ENCODE peak calls at places on chromosomes 3 and 15, in nine cellular contexts. One of them, this sample, is unnamed.

GRCh38 chr15:52281085-52282035 is 14.2 kb downstream of the MYO5C start:
- DNase-seq in left ventricle myocardium inferior: peak
- DNase-seq in A673: no peak
- DNase-seq in Peyer's patch: no peak
- DNase-seq in lower lobe of right lung: peak
- DNase-seq in H1: no peak
- DNase-seq in CD8-positive, alpha-beta T cell: no peak
- DNase-seq in IMR-90: no peak
- DNase-seq in choroid plexus epithelial cell: no peak
- DNase-seq in this sample: no peak

GRCh38 chr3:53234130-53234840 is 21.5 kb downstream of the TKT start:
- DNase-seq in H1: no peak
- DNase-seq in lower lobe of right lung: peak
- DNase-seq in left ventricle myocardium inferior: no peak
- DNase-seq in choroid plexus epithelial cell: no peak
- DNase-seq in CD8-positive, alpha-beta T cell: no peak
- DNase-seq in Peyer's patch: no peak
- DNase-seq in A673: no peak
- DNase-seq in IMR-90: no peak
- DNase-seq in this sample: no peak

GRCh38 chr3:161142486-161142885 is 37.3 kb upstream of the B3GALNT1 start:
- DNase-seq in lower lobe of right lung: no peak
- DNase-seq in CD8-positive, alpha-beta T cell: no peak
- DNase-seq in A673: no peak
- DNase-seq in Peyer's patch: no peak
- DNase-seq in H1: no peak
- DNase-seq in left ventricle myocardium inferior: no peak
- DNase-seq in IMR-90: no peak
- DNase-seq in choroid plexus epithelial cell: peak
- DNase-seq in this sample: no peak

GRCh38 chr3:176946169-176946568 is 251.1 kb downstream of the TBL1XR1 start:
- DNase-seq in IMR-90: no peak
- DNase-seq in H1: no peak
- DNase-seq in lower lobe of right lung: no peak
- DNase-seq in choroid plexus epithelial cell: no peak
- DNase-seq in left ventricle myocardium inferior: no peak
- DNase-seq in CD8-positive, alpha-beta T cell: no peak
- DNase-seq in Peyer's patch: no peak
- DNase-seq in A673: no peak
- DNase-seq in this sample: no peak

GRCh38 chr15:58527573-58528196 is 95.9 kb downstream of the LIPC start:
- DNase-seq in A673: no peak
- DNase-seq in CD8-positive, alpha-beta T cell: no peak
- DNase-seq in choroid plexus epithelial cell: no peak
- DNase-seq in IMR-90: no peak
- DNase-seq in Peyer's patch: no peak
- DNase-seq in lower lobe of right lung: no peak
- DNase-seq in H1: no peak
- DNase-seq in left ventricle myocardium inferior: no peak
- DNase-seq in this sample: no peak

GRCh38 chr3:40924559-40925058 is 274.7 kb upstream of the CTNNB1 start:
- DNase-seq in CD8-positive, alpha-beta T cell: no peak
- DNase-seq in H1: no peak
- DNase-seq in A673: no peak
- DNase-seq in IMR-90: no peak
- DNase-seq in choroid plexus epithelial cell: no peak
- DNase-seq in Peyer's patch: no peak
- DNase-seq in left ventricle myocardium inferior: no peak
- DNase-seq in lower lobe of right lung: no peak
- DNase-seq in this sample: no peak

GRCh38 chr3:6113338-6113737 is 747.6 kb upstream of the GRM7 start:
- DNase-seq in Peyer's patch: no peak
- DNase-seq in left ventricle myocardium inferior: no peak
- DNase-seq in lower lobe of right lung: no peak
- DNase-seq in CD8-positive, alpha-beta T cell: no peak
- DNase-seq in H1: no peak
- DNase-seq in A673: no peak
- DNase-seq in choroid plexus epithelial cell: no peak
- DNase-seq in IMR-90: no peak
- DNase-seq in this sample: no peak

GRCh38 chr15:29570931-29571727 is 251.1 kb downstream of the TJP1 start:
- DNase-seq in A673: peak
- DNase-seq in IMR-90: no peak
- DNase-seq in choroid plexus epithelial cell: peak
- DNase-seq in H1: peak
- DNase-seq in left ventricle myocardium inferior: no peak
- DNase-seq in CD8-positive, alpha-beta T cell: no peak
- DNase-seq in lower lobe of right lung: no peak
- DNase-seq in Peyer's patch: no peak
- DNase-seq in this sample: no peak

GRCh38 chr15:89781055-89781454 is 4.9 kb downstream of the MESP2 start:
- DNase-seq in left ventricle myocardium inferior: no peak
- DNase-seq in choroid plexus epithelial cell: no peak
- DNase-seq in lower lobe of right lung: no peak
- DNase-seq in A673: no peak
- DNase-seq in H1: no peak
- DNase-seq in IMR-90: no peak
- DNase-seq in CD8-positive, alpha-beta T cell: no peak
- DNase-seq in Peyer's patch: no peak
- DNase-seq in this sample: no peak

GRCh38 chr3:13853978-13854296 is 25.9 kb downstream of the WNT7A start:
- DNase-seq in A673: no peak
- DNase-seq in IMR-90: no peak
- DNase-seq in CD8-positive, alpha-beta T cell: no peak
- DNase-seq in left ventricle myocardium inferior: no peak
- DNase-seq in Peyer's patch: no peak
- DNase-seq in lower lobe of right lung: no peak
- DNase-seq in H1: no peak
- DNase-seq in choroid plexus epithelial cell: no peak
- DNase-seq in this sample: no peak

GRCh38 chr3:64518950-64519349 is 168.8 kb downstream of the ADAMTS9 start:
- DNase-seq in IMR-90: peak
- DNase-seq in left ventricle myocardium inferior: no peak
- DNase-seq in Peyer's patch: no peak
- DNase-seq in H1: no peak
- DNase-seq in CD8-positive, alpha-beta T cell: no peak
- DNase-seq in lower lobe of right lung: no peak
- DNase-seq in A673: no peak
- DNase-seq in choroid plexus epithelial cell: peak
- DNase-seq in this sample: no peak

GRCh38 chr15:45116006-45116481 is 1.9 kb downstream of the DUOXA2 start:
- DNase-seq in CD8-positive, alpha-beta T cell: no peak
- DNase-seq in IMR-90: no peak
- DNase-seq in Peyer's patch: no peak
- DNase-seq in choroid plexus epithelial cell: no peak
- DNase-seq in lower lobe of right lung: no peak
- DNase-seq in A673: no peak
- DNase-seq in left ventricle myocardium inferior: no peak
- DNase-seq in H1: no peak
- DNase-seq in this sample: no peak

GRCh38 chr3:191434036-191434435 is 26.9 kb upstream of the PYDC2 start:
- DNase-seq in IMR-90: no peak
- DNase-seq in CD8-positive, alpha-beta T cell: no peak
- DNase-seq in H1: no peak
- DNase-seq in lower lobe of right lung: no peak
- DNase-seq in left ventricle myocardium inferior: no peak
- DNase-seq in A673: no peak
- DNase-seq in Peyer's patch: no peak
- DNase-seq in choroid plexus epithelial cell: no peak
- DNase-seq in this sample: no peak

GRCh38 chr15:90103669-90104329 is 1.5 kb upstream of the IDH2 start:
- DNase-seq in Peyer's patch: no peak
- DNase-seq in left ventricle myocardium inferior: no peak
- DNase-seq in A673: no peak
- DNase-seq in IMR-90: no peak
- DNase-seq in CD8-positive, alpha-beta T cell: no peak
- DNase-seq in lower lobe of right lung: no peak
- DNase-seq in H1: no peak
- DNase-seq in choroid plexus epithelial cell: no peak
- DNase-seq in this sample: no peak

GRCh38 chr15:49468440-49468839 is 45.4 kb downstream of the FGF7 start:
- DNase-seq in CD8-positive, alpha-beta T cell: no peak
- DNase-seq in left ventricle myocardium inferior: no peak
- DNase-seq in lower lobe of right lung: no peak
- DNase-seq in A673: no peak
- DNase-seq in IMR-90: peak
- DNase-seq in H1: no peak
- DNase-seq in choroid plexus epithelial cell: peak
- DNase-seq in Peyer's patch: no peak
- DNase-seq in this sample: no peak

GRCh38 chr3:173732237-173732636 is 334.7 kb downstream of the NLGN1 start:
- DNase-seq in choroid plexus epithelial cell: no peak
- DNase-seq in H1: no peak
- DNase-seq in A673: no peak
- DNase-seq in Peyer's patch: no peak
- DNase-seq in lower lobe of right lung: no peak
- DNase-seq in IMR-90: peak
- DNase-seq in CD8-positive, alpha-beta T cell: no peak
- DNase-seq in left ventricle myocardium inferior: no peak
- DNase-seq in this sample: no peak

DNA sequence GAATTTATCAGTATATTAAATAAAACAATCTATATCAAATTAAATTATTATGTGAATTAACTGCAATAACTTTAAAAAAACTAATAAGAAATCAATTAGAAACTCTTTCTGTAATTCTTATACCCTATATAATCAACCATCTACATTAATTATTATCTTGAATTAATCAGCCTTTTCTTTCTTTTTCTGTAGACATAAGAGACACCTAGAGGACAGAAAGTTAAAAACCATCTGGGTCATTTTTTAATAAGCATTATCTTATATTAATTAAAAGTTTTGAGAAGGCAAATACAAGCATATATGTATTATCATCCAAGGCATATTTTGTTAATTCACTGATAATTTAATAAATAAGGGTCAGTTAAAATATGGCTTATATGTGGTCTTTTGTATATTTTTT is 24.2 kb upstream of the SLC25A26 start:
- DNase-seq in left ventricle myocardium inferior: no peak
- DNase-seq in IMR-90: peak
- DNase-seq in A673: no peak
- DNase-seq in choroid plexus epithelial cell: no peak
- DNase-seq in Peyer's patch: no peak
- DNase-seq in H1: no peak
- DNase-seq in CD8-positive, alpha-beta T cell: no peak
- DNase-seq in lower lobe of right lung: no peak
- DNase-seq in this sample: no peak
- TF ChIP-seq CTCF in left ventricle myocardium inferior: peak
- TF ChIP-seq CTCF in IMR-90: peak
- TF ChIP-seq CTCF in A673: peak
- TF ChIP-seq CTCF in choroid plexus epithelial cell: peak
- TF ChIP-seq CTCF in Peyer's patch: no peak
- TF ChIP-seq CTCF in H1: no peak
- TF ChIP-seq CTCF in CD8-positive, alpha-beta T cell: no peak
- TF ChIP-seq CTCF in lower lobe of right lung: peak
- TF ChIP-seq CTCF in this sample: no peak

DNA sequence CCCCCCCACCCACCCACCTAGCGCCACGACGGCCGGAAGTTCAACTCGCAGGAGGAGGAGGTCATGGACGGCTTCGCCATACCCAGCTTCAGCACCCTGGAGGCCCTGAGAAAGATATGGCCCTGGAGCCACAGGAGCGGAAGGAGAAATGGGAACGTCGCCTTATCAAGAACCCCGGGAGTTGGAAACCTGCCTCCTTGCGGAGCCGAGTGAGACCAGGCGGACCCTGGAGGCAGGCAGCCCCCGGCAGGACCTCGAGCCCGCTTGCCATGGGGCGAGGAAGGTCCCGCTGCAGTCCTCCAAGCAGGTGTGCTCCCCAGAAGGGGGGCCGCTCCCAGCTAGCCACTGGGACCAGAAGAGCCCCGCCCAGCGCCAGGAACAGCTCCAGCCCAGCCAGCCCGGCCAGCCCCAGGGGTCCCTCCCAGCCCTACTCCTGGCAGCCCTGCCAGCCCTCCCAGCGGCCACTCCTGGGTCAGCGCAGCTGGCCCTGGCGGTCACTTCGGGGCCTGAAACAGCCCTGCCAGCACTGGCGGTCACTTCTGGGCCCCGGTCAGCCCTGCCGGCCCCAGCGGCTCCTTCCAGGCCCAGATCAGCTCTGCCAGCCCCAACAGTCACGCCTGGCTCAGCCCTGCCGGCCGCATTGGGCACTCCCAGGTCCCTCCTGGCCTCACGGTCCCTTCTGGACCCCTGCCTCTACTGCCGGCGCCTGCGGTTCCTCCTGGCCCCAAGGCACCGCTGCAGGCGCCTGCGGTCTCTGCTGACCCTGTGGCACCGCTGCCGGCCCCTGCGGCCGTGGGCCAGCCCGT is 10.3 kb upstream of the ROPN1B start:
- DNase-seq in A673: peak
- DNase-seq in H1: peak
- DNase-seq in lower lobe of right lung: peak
- DNase-seq in IMR-90: no peak
- DNase-seq in Peyer's patch: no peak
- DNase-seq in choroid plexus epithelial cell: no peak
- DNase-seq in left ventricle myocardium inferior: no peak
- DNase-seq in CD8-positive, alpha-beta T cell: no peak
- DNase-seq in this sample: no peak
- TF ChIP-seq CTCF in A673: no peak
- TF ChIP-seq CTCF in H1: no peak
- TF ChIP-seq CTCF in lower lobe of right lung: no peak
- TF ChIP-seq CTCF in IMR-90: no peak
- TF ChIP-seq CTCF in Peyer's patch: no peak
- TF ChIP-seq CTCF in choroid plexus epithelial cell: no peak
- TF ChIP-seq CTCF in left ventricle myocardium inferior: no peak
- TF ChIP-seq CTCF in CD8-positive, alpha-beta T cell: no peak
- TF ChIP-seq CTCF in this sample: no peak

GRCh38 chr15:63531586-63531985 is 27.2 kb downstream of the USP3 start:
- DNase-seq in Peyer's patch: no peak
- DNase-seq in CD8-positive, alpha-beta T cell: no peak
- DNase-seq in choroid plexus epithelial cell: no peak
- DNase-seq in left ventricle myocardium inferior: no peak
- DNase-seq in IMR-90: no peak
- DNase-seq in A673: peak
- DNase-seq in lower lobe of right lung: no peak
- DNase-seq in H1: no peak
- DNase-seq in this sample: no peak
- TF ChIP-seq CTCF in Peyer's patch: no peak
- TF ChIP-seq CTCF in CD8-positive, alpha-beta T cell: no peak
- TF ChIP-seq CTCF in choroid plexus epithelial cell: peak
- TF ChIP-seq CTCF in left ventricle myocardium inferior: peak
- TF ChIP-seq CTCF in IMR-90: no peak
- TF ChIP-seq CTCF in A673: peak
- TF ChIP-seq CTCF in lower lobe of right lung: no peak
- TF ChIP-seq CTCF in H1: peak
- TF ChIP-seq CTCF in this sample: no peak

DNA sequence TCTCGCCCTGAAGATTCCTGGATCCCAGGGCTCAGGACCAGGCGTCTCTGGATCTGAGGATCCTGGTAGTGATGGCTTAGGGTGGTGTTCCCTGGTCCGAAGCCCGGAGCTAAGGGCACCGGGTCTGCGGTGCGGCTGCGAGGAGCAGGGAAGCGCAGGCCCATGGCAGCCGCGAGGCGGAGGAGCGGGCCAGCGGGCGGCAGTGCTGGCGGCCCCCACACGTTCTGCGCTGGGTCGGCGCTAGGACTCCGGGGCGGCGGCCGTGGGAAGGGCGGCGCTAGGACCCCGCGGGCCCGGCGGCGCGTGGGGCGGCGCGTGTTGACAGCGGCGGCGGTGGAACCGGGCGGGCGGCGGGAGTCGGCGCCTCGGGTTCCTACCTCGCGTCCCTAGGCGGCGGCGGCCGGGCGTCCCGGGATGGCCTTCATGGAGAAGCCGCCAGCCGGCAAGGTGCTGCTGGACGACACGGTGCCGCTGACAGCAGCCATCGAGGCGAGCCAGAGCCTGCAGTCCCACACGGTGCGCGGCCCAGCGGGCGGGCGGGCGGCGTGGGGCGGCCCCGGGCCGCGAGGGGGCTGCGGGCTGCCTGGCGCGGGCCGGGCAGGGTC is at the start of gene PXK:
- DNase-seq in H1: peak
- DNase-seq in lower lobe of right lung: peak
- DNase-seq in IMR-90: peak
- DNase-seq in A673: peak
- DNase-seq in Peyer's patch: peak
- DNase-seq in CD8-positive, alpha-beta T cell: peak
- DNase-seq in choroid plexus epithelial cell: peak
- DNase-seq in left ventricle myocardium inferior: peak
- DNase-seq in this sample: peak
- TF ChIP-seq CTCF in H1: peak
- TF ChIP-seq CTCF in lower lobe of right lung: no peak
- TF ChIP-seq CTCF in IMR-90: peak
- TF ChIP-seq CTCF in A673: no peak
- TF ChIP-seq CTCF in Peyer's patch: no peak
- TF ChIP-seq CTCF in CD8-positive, alpha-beta T cell: no peak
- TF ChIP-seq CTCF in choroid plexus epithelial cell: no peak
- TF ChIP-seq CTCF in left ventricle myocardium inferior: peak
- TF ChIP-seq CTCF in this sample: no peak

This sample was measured in activated B cell treated with CpG ODN at 0.5 μM for 24 hours.